ENCODE peak calls at places on chromosome 9, in four cellular contexts. J is H1, A is HepG2, G is GM12891. W is an unnamed sample.
A peak's percentile ranks its signal among the peaks of the same experiment; 100 is the strongest.

GRCh38 chr9:92010705-92011536 is 60.9 kb upstream of the ROR2 start:
- DNase-seq in J (no peak), A (no peak), G (no peak), W (no peak)

GRCh38 chr9:119177141-119177540 is 192.1 kb downstream of the BRINP1 start:
- DNase-seq in J (no peak), A (no peak), G (no peak), W (no peak)

GRCh38 chr9:70478963-70479641 is 64.6 kb upstream of the KLF9 start:
- DNase-seq in J (no peak), A (no peak), G (no peak), W (no peak)

GRCh38 chr9:99353408-99353807 is 131.3 kb downstream of the SEC61B start:
- DNase-seq in J (no peak), A (no peak), G (no peak), W (no peak)

GRCh38 chr9:21677834-21678233 is 124.6 kb upstream of the MTAP start:
- DNase-seq in J (no peak), A (no peak), G (no peak), W (no peak)

GRCh38 chr9:116543731-116544400 is 143.2 kb upstream of the TRIM32 start:
- DNase-seq in J (no peak), A (no peak), G (no peak), W (no peak)

GRCh38 chr9:137542486-137542885 is 7.7 kb downstream of the PNPLA7 start:
- DNase-seq in J (no peak), A (no peak), G (no peak), W (no peak)

GRCh38 chr9:136011703-136012496 is 50.7 kb upstream of the UBAC1 start:
- DNase-seq in J (no peak), A (peak; percentile 97), G (no peak), W (no peak)

GRCh38 chr9:76987594-76988200 is 31.8 kb upstream of the FOXB2 start:
- DNase-seq in J (peak; percentile 59), A (peak; percentile 21), G (peak; percentile 20), W (no peak)

GRCh38 chr9:87149794-87150193 is 202.5 kb upstream of the GAS1 start:
- DNase-seq in J (no peak), A (no peak), G (no peak), W (no peak)

GRCh38 chr9:589723-590122 is 251.8 kb upstream of the DMRT1 start:
- DNase-seq in J (no peak), A (no peak), G (no peak), W (no peak)

GRCh38 chr9:75185585-75186170 is 97.4 kb downstream of the OSTF1 start:
- DNase-seq in J (peak; percentile 68), A (peak; percentile 16), G (no peak), W (no peak)

GRCh38 chr9:3807601-3808000 is 281.8 kb upstream of the RFX3 start:
- DNase-seq in J (no peak), A (no peak), G (no peak), W (no peak)

GRCh38 chr9:61665330-61665751 is 475.5 kb downstream of the SPATA31A7 start:
- DNase-seq in J (no peak), A (no peak), G (no peak), W (no peak)

GRCh38 chr9:95230046-95230445 is 87.5 kb downstream of the FANCC start:
- DNase-seq in J (no peak), A (peak; percentile 13), G (no peak), W (no peak)

GRCh38 chr9:130343445-130343918 is 77.9 kb downstream of the HMCN2 start:
- DNase-seq in J (peak; percentile 95), A (no peak), G (peak; percentile 54), W (no peak)

GRCh38 chr9:74083681-74084433 is 413.3 kb upstream of the RORB start:
- DNase-seq in J (no peak), A (no peak), G (no peak), W (no peak)

GRCh38 chr9:5920860-5921328 is 30.2 kb downstream of the MLANA start:
- DNase-seq in J (no peak), A (no peak), G (no peak), W (no peak)

GRCh38 chr9:5698004-5698403 is 69.1 kb downstream of the RIC1 start:
- DNase-seq in J (no peak), A (no peak), G (no peak), W (no peak)

GRCh38 chr9:114157516-114158176 is 2.3 kb downstream of the COL27A1 start:
- DNase-seq in J (no peak), A (no peak), G (no peak), W (no peak)

GRCh38 chr9:32866292-32866691 is 83.0 kb downstream of the TMEM215 start:
- DNase-seq in J (no peak), A (no peak), G (no peak), W (no peak)

GRCh38 chr9:137351781-137352501 is 49.9 kb upstream of the NRARP start:
- DNase-seq in J (no peak), A (no peak), G (no peak), W (no peak)

GRCh38 chr9:33225319-33226152 is 14.4 kb upstream of the SPINK4 start:
- DNase-seq in J (peak; percentile 60), A (peak; percentile 57), G (no peak), W (no peak)

GRCh38 chr9:122922713-122923112 is 8.6 kb downstream of the ZBTB26 start:
- DNase-seq in J (no peak), A (no peak), G (no peak), W (no peak)

GRCh38 chr9:394347-395052 is 179.8 kb downstream of the DOCK8 start:
- DNase-seq in J (no peak), A (no peak), G (no peak), W (no peak)

GRCh38 chr9:127921592-127922120 is 4.8 kb upstream of the ST6GALNAC4 start:
- DNase-seq in J (peak; percentile 95), A (no peak), G (peak; percentile 83), W (peak; percentile 89)

GRCh38 chr9:13719410-13719809 is 439.9 kb upstream of the MPDZ start:
- DNase-seq in J (no peak), A (no peak), G (no peak), W (no peak)
- TF ChIP-seq TAF1 in J (no peak), A (no peak), G (no peak), W (no peak)

GRCh38 chr9:125785187-125785840 is 38.1 kb downstream of the PBX3 start:
- DNase-seq in J (no peak), A (peak; percentile 17), G (no peak), W (no peak)

GRCh38 chr9:125787715-125788114 is 40.5 kb downstream of the PBX3 start:
- DNase-seq in J (no peak), A (no peak), G (no peak), W (no peak)

GRCh38 chr9:125789196-125789595 is 42.0 kb downstream of the PBX3 start:
- DNase-seq in J (no peak), A (no peak), G (no peak), W (no peak)

GRCh38 chr9:125782718-125783117 is 35.5 kb downstream of the PBX3 start:
- DNase-seq in J (no peak), A (no peak), G (no peak), W (no peak)

DNA sequence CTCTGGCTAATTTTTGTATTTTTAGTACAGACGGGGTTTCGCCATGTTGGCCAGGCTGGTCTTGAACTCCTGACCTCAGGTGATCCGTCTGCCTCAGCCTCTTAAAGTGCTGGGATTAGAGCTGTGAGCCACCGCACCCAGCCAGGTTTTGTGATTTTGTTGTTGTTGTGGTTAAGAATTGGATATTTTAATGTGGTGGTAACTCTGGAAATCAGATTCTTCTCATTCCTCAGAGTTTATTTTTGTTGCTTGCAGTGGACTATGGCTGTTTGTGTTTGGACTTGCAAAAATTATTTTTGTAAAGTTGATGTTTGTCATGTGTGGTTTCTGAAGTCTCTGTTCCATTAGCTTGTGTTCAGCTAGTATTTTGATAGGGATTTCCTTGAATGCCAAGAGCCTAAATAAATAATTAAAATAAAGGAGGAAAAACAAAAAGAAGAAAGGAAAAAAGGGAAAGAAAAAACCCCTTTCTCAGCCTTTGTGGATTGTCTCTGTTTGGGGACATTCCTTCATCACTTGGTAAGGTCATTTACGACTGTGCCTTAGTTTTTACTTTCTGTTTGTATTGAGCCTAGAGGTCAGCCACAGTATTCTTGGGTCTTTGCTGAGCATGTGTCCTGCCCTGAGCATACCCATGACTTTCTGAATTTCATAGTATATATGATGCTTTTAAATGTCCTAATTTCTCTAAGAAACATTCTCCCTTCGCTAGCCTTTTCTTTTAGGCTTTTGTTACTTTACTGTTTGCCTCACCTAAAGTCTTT is 37.3 kb downstream of the PBX3 start:
- DNase-seq in J (no peak), A (no peak), G (no peak), W (no peak)
- TF ChIP-seq POLR2A in J (no peak), A (no peak), G (no peak), W (no peak)

GRCh38 chr9:108058137-108058779 is 568.7 kb upstream of the KLF4 start:
- DNase-seq in J (no peak), A (no peak), G (no peak), W (no peak)

GRCh38 chr9:108056083-108056804 is 566.7 kb upstream of the KLF4 start:
- DNase-seq in J (no peak), A (no peak), G (no peak), W (no peak)

GRCh38 chr9:108060165-108060564 is 570.6 kb upstream of the KLF4 start:
- DNase-seq in J (no peak), A (no peak), G (no peak), W (no peak)

GRCh38 chr9:108056805-108057386 is 567.3 kb upstream of the KLF4 start:
- DNase-seq in J (no peak), A (no peak), G (no peak), W (no peak)

DNA sequence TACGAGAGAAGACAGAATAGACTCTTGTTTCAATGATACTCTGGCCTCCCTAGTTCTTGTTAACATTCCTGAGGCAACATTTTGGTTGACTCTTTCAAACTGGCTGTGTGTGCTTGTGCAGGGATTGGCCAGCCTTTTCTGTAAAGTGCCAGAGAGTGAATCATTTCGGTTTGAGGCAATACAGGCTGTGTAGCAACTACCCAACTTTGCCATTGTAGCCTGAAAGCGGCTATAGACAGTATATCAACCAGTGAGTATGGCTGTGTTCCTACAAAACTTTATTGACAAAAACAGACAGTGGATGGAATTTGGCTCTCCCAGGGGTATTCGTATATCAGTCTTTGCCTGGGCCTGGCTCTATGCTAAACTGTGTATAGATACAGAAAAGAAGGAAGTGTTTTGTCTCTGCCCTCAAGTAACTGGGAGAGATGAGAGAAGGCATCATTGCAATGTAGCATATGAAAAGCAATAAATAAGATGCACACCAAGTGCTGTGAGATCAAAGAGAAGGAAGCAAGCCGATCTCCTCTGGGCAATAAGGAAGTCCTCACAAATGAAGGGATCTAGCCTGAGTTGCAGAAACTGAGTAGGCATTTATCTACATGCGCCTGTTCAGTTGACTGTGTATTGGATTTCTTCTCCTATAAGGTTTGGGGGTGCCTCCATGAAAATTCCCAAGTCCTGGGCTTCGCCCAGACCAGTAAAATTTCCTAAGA is 568.0 kb upstream of the KLF4 start:
- DNase-seq in J (no peak), A (no peak), G (no peak), W (no peak)
- TF ChIP-seq TAF1 in J (no peak), A (no peak), G (no peak), W (no peak)

GRCh38 chr9:133844876-133845658 is 106.9 kb upstream of the SARDH start:
- DNase-seq in J (no peak), A (no peak), G (peak; percentile 60), W (no peak)
- TF ChIP-seq POLR2A in J (no peak), A (peak; percentile 29), G (no peak), W (no peak)

W was measured in GM12892.